ENCODE peak calls at places on chromosomes 6 and 20, in seven cellular contexts. F is heart left ventricle, S is Calu3, O is T-helper 1 cell, D is HFF-Myc, J is H9, A is cardiac muscle cell. X is an unnamed sample.
A peak's percentile ranks its signal among the peaks of the same experiment; 100 is the strongest.

GRCh38 chr20:49310695-49311094 is 32.8 kb upstream of the ZNFX1 start:
- DNase-seq in S (no peak), O (no peak), F (no peak), D (no peak), J (no peak), A (no peak), X (no peak)

GRCh38 chr20:5535211-5535756 is 214.9 kb upstream of the SHLD1 start:
- DNase-seq in O (no peak), D (no peak), F (no peak), A (no peak), S (no peak), J (no peak), X (no peak)

GRCh38 chr6:151481752-151482151 is 12.1 kb upstream of the CCDC170 start:
- DNase-seq in O (no peak), S (no peak), D (no peak), J (no peak), A (no peak), F (no peak), X (no peak)

GRCh38 chr20:16459019-16459700 is 114.1 kb downstream of the KIF16B start:
- DNase-seq in F (peak; percentile 35), J (no peak), D (peak; percentile 53), A (no peak), O (no peak), S (no peak), X (no peak)

GRCh38 chr6:33420493-33421343 is 853 bp downstream of the SYNGAP1 start:
- DNase-seq in S (no peak), A (no peak), J (no peak), F (no peak), D (no peak), O (no peak), X (no peak)

GRCh38 chr20:5192570-5193431 is 66.0 kb downstream of the CDS2 start:
- DNase-seq in O (no peak), S (no peak), F (no peak), J (no peak), D (no peak), A (no peak), X (no peak)

GRCh38 chr6:159590794-159591193 is 102.2 kb downstream of the SOD2 start:
- DNase-seq in F (no peak), J (no peak), D (no peak), S (no peak), A (no peak), O (no peak), X (no peak)

GRCh38 chr20:10721112-10721896 is 47.5 kb upstream of the JAG1 start:
- DNase-seq in A (no peak), F (no peak), J (no peak), D (no peak), O (no peak), S (no peak), X (no peak)

GRCh38 chr6:153553627-153554026 is 422.5 kb upstream of the RGS17 start:
- DNase-seq in A (peak; percentile 45), S (peak; percentile 1), O (no peak), J (peak; percentile 66), D (no peak), F (no peak), X (no peak)

GRCh38 chr6:144007779-144008500 is at the start of gene PLAGL1:
- DNase-seq in S (peak; percentile 38), A (peak; percentile 68), D (no peak), O (no peak), F (peak; percentile 74), J (peak; percentile 35), X (peak; percentile 12)

GRCh38 chr6:85395746-85396145 is 54.1 kb upstream of the NT5E start:
- DNase-seq in J (no peak), F (no peak), D (no peak), O (no peak), S (no peak), A (no peak), X (no peak)

GRCh38 chr6:42148058-42148457 is 5.6 kb upstream of the C6orf132 start:
- DNase-seq in D (no peak), O (no peak), S (no peak), F (no peak), A (no peak), J (no peak), X (no peak)

GRCh38 chr6:132224943-132225342 is 176.3 kb downstream of the MOXD1 start:
- DNase-seq in S (no peak), F (no peak), A (no peak), O (no peak), J (no peak), D (no peak), X (no peak)

GRCh38 chr20:63454729-63455567 is 17.5 kb downstream of the KCNQ2 start:
- DNase-seq in A (no peak), S (no peak), O (no peak), J (no peak), D (no peak), F (no peak), X (no peak)

GRCh38 chr6:155186052-155186658 is 77.7 kb upstream of the CLDN20 start:
- DNase-seq in O (no peak), S (no peak), D (no peak), F (no peak), A (no peak), J (peak; percentile 41), X (no peak)

GRCh38 chr6:140105857-140106256 is 731.4 kb upstream of the CITED2 start:
- DNase-seq in D (no peak), O (no peak), A (peak; percentile 21), F (no peak), J (peak; percentile 51), S (peak; percentile 1), X (no peak)

GRCh38 chr6:14270925-14271791 is 153.6 kb downstream of the CD83 start:
- DNase-seq in J (no peak), D (no peak), A (no peak), S (peak; percentile 82), F (no peak), O (no peak), X (no peak)

GRCh38 chr6:73556796-73557195 is 36.0 kb upstream of the EEF1A1 start:
- DNase-seq in A (no peak), D (no peak), F (no peak), O (no peak), S (no peak), J (no peak), X (no peak)

GRCh38 chr20:62066983-62067433 is 1.3 kb upstream of the TAF4 start:
- DNase-seq in D (no peak), O (no peak), S (no peak), A (peak; percentile 27), J (peak; percentile 55), F (no peak), X (no peak)

GRCh38 chr6:63272397-63272796 is 47.4 kb downstream of the LGSN start:
- DNase-seq in O (no peak), S (peak; percentile 6), D (no peak), J (no peak), A (peak; percentile 51), F (no peak), X (peak; percentile 9)

GRCh38 chr6:43924222-43924702 is 154.3 kb downstream of the VEGFA start:
- DNase-seq in A (no peak), O (no peak), D (no peak), S (no peak), F (no peak), J (no peak), X (peak; percentile 52)

GRCh38 chr20:25389381-25389857 is 1.2 kb downstream of the ABHD12 start:
- DNase-seq in D (no peak), S (no peak), O (no peak), A (peak; percentile 10), J (no peak), F (no peak), X (no peak)

GRCh38 chr6:10338151-10338550 is 76.7 kb downstream of the TFAP2A start:
- DNase-seq in D (no peak), S (no peak), O (no peak), A (no peak), J (no peak), F (no peak), X (no peak)

GRCh38 chr20:6269163-6269873 is 146.5 kb upstream of the FERMT1 start:
- DNase-seq in F (no peak), J (peak; percentile 46), O (no peak), S (no peak), A (peak; percentile 37), D (no peak), X (no peak)

GRCh38 chr20:8375898-8376297 is 243.8 kb downstream of the PLCB1 start:
- DNase-seq in A (no peak), S (no peak), F (no peak), O (no peak), J (no peak), D (no peak), X (no peak)

GRCh38 chr6:11110921-11111768 is at the start of gene ERVFRD-1:
- DNase-seq in A (no peak), D (no peak), S (no peak), O (no peak), F (no peak), J (no peak), X (no peak)

GRCh38 chr6:51273228-51273961 is 454.7 kb downstream of the TFAP2B start:
- DNase-seq in F (no peak), J (peak; percentile 32), A (no peak), D (no peak), O (no peak), S (no peak), X (no peak)

X was measured in KG1.